ENCODE peak calls at places on chromosomes 6 and 20, in ten cellular contexts. M, X, E, U, T, I, A, L, C and W are unnamed samples.

GRCh38 chr6:106373502-106374239 is 13.2 kb downstream of the CRYBG1 start:
- DNase-seq in M (no peak), X (no peak), E (no peak), U (no peak), T (no peak), I (no peak), A (no peak), L (no peak), C (no peak), W (no peak)

GRCh38 chr6:5866547-5867051 is 140.1 kb downstream of the NRN1 start:
- DNase-seq in M (peak; percentile 21), X (peak; percentile 56), E (no peak), U (peak; percentile 56), T (no peak), I (peak; percentile 43), A (no peak), L (no peak), C (no peak), W (peak; percentile 47)

GRCh38 chr6:104648347-104648746 is 211.4 kb downstream of the HACE1 start:
- DNase-seq in M (no peak), X (no peak), E (no peak), U (no peak), T (no peak), I (no peak), A (no peak), L (no peak), C (no peak), W (no peak)

GRCh38 chr6:137223370-137224131 is 4.4 kb upstream of the IFNGR1 start:
- DNase-seq in M (peak; percentile 89), X (no peak), E (no peak), U (no peak), T (no peak), I (no peak), A (no peak), L (peak; percentile 71), C (no peak), W (no peak)

GRCh38 chr20:52747736-52748135 is 224.4 kb upstream of the TSHZ2 start:
- DNase-seq in M (no peak), X (peak; percentile 35), E (no peak), U (peak; percentile 2), T (no peak), I (peak; percentile 46), A (no peak), L (no peak), C (no peak), W (peak; percentile 24)

GRCh38 chr6:71410164-71410566 is 121.6 kb downstream of the OGFRL1 start:
- DNase-seq in M (no peak), X (no peak), E (no peak), U (no peak), T (no peak), I (no peak), A (no peak), L (peak; percentile 55), C (no peak), W (no peak)

GRCh38 chr20:15122613-15123012 is 785.2 kb upstream of the FLRT3 start:
- DNase-seq in M (no peak), X (no peak), E (no peak), U (no peak), T (no peak), I (no peak), A (no peak), L (no peak), C (no peak), W (no peak)

GRCh38 chr6:97068211-97068610 is 143.7 kb downstream of the KLHL32 start:
- DNase-seq in M (peak; percentile 6), X (peak; percentile 28), E (no peak), U (peak; percentile 0), T (no peak), I (peak; percentile 44), A (no peak), L (no peak), C (no peak), W (peak; percentile 16)

GRCh38 chr20:17344775-17345174 is 117.9 kb downstream of the PCSK2 start:
- DNase-seq in M (no peak), X (no peak), E (no peak), U (no peak), T (no peak), I (no peak), A (no peak), L (no peak), C (no peak), W (no peak)

GRCh38 chr6:153816306-153816845 is 222.7 kb upstream of the OPRM1 start:
- DNase-seq in M (no peak), X (no peak), E (no peak), U (no peak), T (no peak), I (no peak), A (no peak), L (peak; percentile 33), C (no peak), W (no peak)

GRCh38 chr6:6125495-6125894 is 118.8 kb upstream of the NRN1 start:
- DNase-seq in M (no peak), X (no peak), E (no peak), U (no peak), T (no peak), I (no peak), A (no peak), L (no peak), C (no peak), W (no peak)

GRCh38 chr6:130632288-130632687 is 194.9 kb upstream of the SMLR1 start:
- DNase-seq in M (no peak), X (no peak), E (no peak), U (no peak), T (no peak), I (no peak), A (no peak), L (no peak), C (no peak), W (no peak)

GRCh38 chr20:3330046-3330741 is 77.3 kb downstream of the DNAAF9 start:
- DNase-seq in M (no peak), X (no peak), E (no peak), U (peak; percentile 72), T (no peak), I (peak; percentile 35), A (no peak), L (no peak), C (no peak), W (no peak)

GRCh38 chr6:150937126-150937906 is 71.8 kb downstream of the MTHFD1L start:
- DNase-seq in M (peak; percentile 52), X (no peak), E (no peak), U (no peak), T (no peak), I (no peak), A (no peak), L (no peak), C (no peak), W (no peak)

GRCh38 chr20:37475258-37475657 is 45.8 kb upstream of the NNAT start:
- DNase-seq in M (no peak), X (no peak), E (peak; percentile 17), U (no peak), T (no peak), I (no peak), A (no peak), L (no peak), C (no peak), W (no peak)

GRCh38 chr20:22582960-22583772 is 1.2 kb downstream of the FOXA2 start:
- DNase-seq in M (no peak), X (no peak), E (no peak), U (no peak), T (peak; percentile 52), I (no peak), A (peak; percentile 57), L (peak; percentile 31), C (no peak), W (no peak)

GRCh38 chr20:49419785-49420184 is 62.7 kb downstream of the KCNB1 start:
- DNase-seq in M (no peak), X (no peak), E (no peak), U (no peak), T (no peak), I (no peak), A (no peak), L (no peak), C (no peak), W (no peak)

GRCh38 chr20:20217626-20218025 is 150.3 kb upstream of the INSM1 start:
- DNase-seq in M (no peak), X (no peak), E (no peak), U (no peak), T (no peak), I (no peak), A (no peak), L (no peak), C (no peak), W (no peak)

GRCh38 chr6:45625191-45625664 is 247.5 kb upstream of the SUPT3H start:
- DNase-seq in M (no peak), X (no peak), E (no peak), U (no peak), T (no peak), I (no peak), A (no peak), L (no peak), C (no peak), W (no peak)

GRCh38 chr6:151391021-151391470 is 313 bp downstream of the ZBTB2 start:
- DNase-seq in M (peak; percentile 28), X (peak; percentile 64), E (peak; percentile 95), U (no peak), T (peak; percentile 83), I (peak; percentile 70), A (peak; percentile 83), L (peak; percentile 78), C (peak; percentile 76), W (peak; percentile 35)

GRCh38 chr6:121608270-121608669 is 172.8 kb downstream of the GJA1 start:
- DNase-seq in M (no peak), X (no peak), E (no peak), U (no peak), T (no peak), I (peak; percentile 63), A (no peak), L (no peak), C (no peak), W (no peak)

GRCh38 chr6:129644567-129645015 is 65.4 kb downstream of the ARHGAP18 start:
- DNase-seq in M (no peak), X (no peak), E (no peak), U (no peak), T (no peak), I (no peak), A (no peak), L (no peak), C (no peak), W (no peak)

GRCh38 chr6:167452338-167453081 is 127.6 kb downstream of the TTLL2 start:
- DNase-seq in M (no peak), X (no peak), E (no peak), U (no peak), T (no peak), I (no peak), A (no peak), L (no peak), C (no peak), W (no peak)

GRCh38 chr20:45016089-45016641 is 49.9 kb downstream of the STK4 start:
- DNase-seq in M (no peak), X (no peak), E (no peak), U (no peak), T (no peak), I (no peak), A (no peak), L (no peak), C (no peak), W (no peak)